ENCODE peak calls at places on chromosomes 3 and 15, in ten cellular contexts. H is nucleus accumbens; N is GM12878; J is CD8-positive, alpha-beta T cell; W is stimulated activated CD8-positive, alpha-beta memory T cell treated with anti-CD3 and anti-CD28 coated beads, Interleukin-15, amount 100 ng/mL, for 24 hours; B is lower lobe of right lung; R is fibroblast of mammary gland; D is uterus; P is endothelial cell of umbilical vein; T is fibroblast of lung. Z is an unnamed sample.
A peak's percentile ranks its signal among the peaks of the same experiment; 100 is the strongest.

GRCh38 chr3:125154110-125154509 is 58.4 kb downstream of the SLC12A8 start:
- DNase-seq in N (no peak), D (no peak), W (no peak), R (no peak), J (no peak), H (no peak), P (no peak), T (no peak), B (no peak), Z (no peak)

GRCh38 chr3:143163562-143163961 is 44.0 kb downstream of the CHST2 start:
- DNase-seq in N (no peak), T (no peak), J (no peak), B (no peak), R (no peak), D (no peak), H (no peak), P (no peak), W (no peak), Z (no peak)

GRCh38 chr3:158573714-158574113 is 2.7 kb downstream of the MLF1 start:
- DNase-seq in N (no peak), D (no peak), R (peak; percentile 8), B (no peak), W (no peak), J (no peak), P (no peak), T (no peak), H (no peak), Z (no peak)

GRCh38 chr3:50550079-50550736 is 17.3 kb downstream of the C3orf18 start:
- DNase-seq in J (peak; percentile 73), R (peak; percentile 28), B (peak; percentile 71), D (peak; percentile 46), W (no peak), P (peak; percentile 52), H (no peak), N (no peak), T (no peak), Z (peak; percentile 81)

GRCh38 chr15:79919090-79919748 is 22.4 kb upstream of the MTHFS start:
- DNase-seq in D (no peak), N (no peak), R (no peak), B (no peak), W (no peak), T (no peak), P (no peak), J (no peak), H (no peak), Z (no peak)

GRCh38 chr3:119310052-119310451 is 15.9 kb downstream of the ARHGAP31 start:
- DNase-seq in T (peak; percentile 99), N (no peak), J (no peak), P (no peak), H (no peak), D (no peak), W (no peak), B (no peak), R (peak; percentile 98), Z (no peak)

GRCh38 chr3:121918779-121919483 is 24.7 kb downstream of the SLC15A2 start:
- DNase-seq in J (no peak), W (no peak), R (no peak), T (peak; percentile 6), H (no peak), P (no peak), B (no peak), N (no peak), D (no peak), Z (no peak)

GRCh38 chr3:13459605-13460340 is 20.3 kb upstream of the HDAC11 start:
- DNase-seq in R (no peak), H (no peak), B (no peak), T (no peak), D (no peak), P (no peak), W (no peak), N (no peak), J (no peak), Z (no peak)

GRCh38 chr3:71673486-71673885 is 51.7 kb downstream of the EIF4E3 start:
- DNase-seq in D (no peak), N (no peak), T (peak; percentile 64), J (no peak), H (no peak), B (no peak), P (no peak), W (no peak), R (peak; percentile 18), Z (no peak)

GRCh38 chr3:184183679-184184078 is 2.3 kb upstream of the ABCF3 start:
- DNase-seq in W (no peak), B (no peak), H (no peak), D (no peak), N (no peak), R (no peak), T (no peak), P (no peak), J (no peak), Z (no peak)

GRCh38 chr15:63860161-63860954 is 26.6 kb upstream of the HERC1 start:
- DNase-seq in P (no peak), N (no peak), R (no peak), W (no peak), H (no peak), D (no peak), T (no peak), J (peak; percentile 64), B (no peak), Z (no peak)

GRCh38 chr3:105387122-105387751 is 20.5 kb downstream of the ALCAM start:
- DNase-seq in H (no peak), N (no peak), J (no peak), P (no peak), D (no peak), R (peak; percentile 68), W (no peak), B (no peak), T (peak; percentile 69), Z (no peak)

GRCh38 chr15:59074607-59075006 is 30.3 kb upstream of the CCNB2 start:
- DNase-seq in H (no peak), P (no peak), D (no peak), W (no peak), B (no peak), R (no peak), T (no peak), J (no peak), N (peak; percentile 5), Z (no peak)

GRCh38 chr15:60591491-60592385 is 112.8 kb upstream of the ICE2 start:
- DNase-seq in R (no peak), T (no peak), W (no peak), J (peak; percentile 38), P (peak; percentile 53), N (no peak), D (peak; percentile 34), H (no peak), B (peak; percentile 69), Z (no peak)